ENCODE peak calls at places on chromosomes 16 and 17, in five cellular contexts. N is LHCN-M2, M is body of pancreas, H is osteocyte, L is T-helper 1 cell. F is an unnamed sample.

GRCh38 chr17:35449371-35449931 is 885 bp upstream of the SLFN13 start:
- DNase-seq in M (no peak), N (no peak), L (no peak), H (no peak), F (no peak)

GRCh38 chr16:47928008-47928407 is 227.8 kb downstream of the ABCC12 start:
- DNase-seq in L (no peak), H (no peak), N (peak; percentile 2), M (no peak), F (no peak)

GRCh38 chr16:24497405-24497804 is 42.0 kb upstream of the RBBP6 start:
- DNase-seq in N (no peak), L (no peak), M (no peak), H (no peak), F (no peak)

GRCh38 chr17:66300956-66301355 is 1.5 kb upstream of the PRKCA start:
- DNase-seq in H (no peak), M (no peak), L (no peak), N (no peak), F (no peak)

GRCh38 chr17:80539022-80539421 is 5.6 kb upstream of the RPTOR start:
- DNase-seq in H (no peak), N (no peak), L (no peak), M (no peak), F (no peak)

GRCh38 chr17:47120521-47121095 is 68.5 kb downstream of the CDC27 start:
- DNase-seq in L (no peak), H (no peak), M (no peak), N (peak; percentile 92), F (no peak)

GRCh38 chr16:10601444-10602401 is 21.3 kb upstream of the EMP2 start:
- DNase-seq in N (no peak), L (no peak), M (no peak), H (no peak), F (no peak)

GRCh38 chr16:88686062-88686438 is 257 bp downstream of the SNAI3 start:
- DNase-seq in N (no peak), L (peak; percentile 56), H (no peak), M (peak; percentile 53), F (no peak)

GRCh38 chr16:11392041-11392581 is 46.9 kb downstream of the RMI2 start:
- DNase-seq in H (no peak), N (no peak), L (no peak), M (no peak), F (no peak)

GRCh38 chr17:64306850-64307463 is 43.9 kb upstream of the TEX2 start:
- DNase-seq in H (no peak), N (peak; percentile 67), M (peak; percentile 70), L (peak; percentile 54), F (peak; percentile 42)

GRCh38 chr17:47935961-47936360 is 5.4 kb upstream of the PNPO start:
- DNase-seq in L (no peak), N (peak; percentile 84), M (no peak), H (no peak), F (no peak)

GRCh38 chr17:79621151-79621940 is 10.5 kb upstream of the RBFOX3 start:
- DNase-seq in M (peak; percentile 7), L (no peak), H (peak; percentile 80), N (no peak), F (no peak)

GRCh38 chr17:42814633-42815399 is 9.3 kb downstream of the BECN1 start:
- DNase-seq in L (no peak), N (no peak), H (no peak), M (no peak), F (no peak)

GRCh38 chr17:34363183-34363661 is at the start of gene CCL1:
- DNase-seq in L (no peak), H (no peak), M (no peak), N (no peak), F (no peak)

GRCh38 chr16:52451971-52452421 is 94.9 kb downstream of the TOX3 start:
- DNase-seq in M (no peak), N (no peak), H (no peak), L (no peak), F (no peak)

GRCh38 chr16:84810518-84811273 is 9.1 kb upstream of the CRISPLD2 start:
- DNase-seq in M (no peak), L (no peak), H (no peak), N (no peak), F (no peak)

GRCh38 chr17:74147436-74147835 is 56.0 kb upstream of the RPL38 start:
- DNase-seq in L (no peak), H (peak; percentile 79), N (no peak), M (no peak), F (no peak)

GRCh38 chr17:49727353-49727752 is 19.6 kb upstream of the SLC35B1 start:
- DNase-seq in H (no peak), M (no peak), L (no peak), N (peak; percentile 92), F (no peak)

GRCh38 chr16:67966549-67967182 is 1.8 kb downstream of the SLC12A4 start:
- DNase-seq in H (no peak), N (peak; percentile 70), M (no peak), L (no peak), F (no peak)

GRCh38 chr17:67575325-67575724 is 142.4 kb upstream of the NOL11 start:
- DNase-seq in H (peak; percentile 68), M (peak; percentile 28), N (no peak), L (no peak), F (peak; percentile 33)

GRCh38 chr16:15507299-15507958 is 73.0 kb downstream of the BMERB1 start:
- DNase-seq in L (no peak), M (no peak), H (no peak), N (peak; percentile 81), F (no peak)

GRCh38 chr16:253833-254232 is 19.2 kb downstream of the FAM234A start:
- DNase-seq in H (no peak), L (no peak), M (no peak), N (no peak), F (no peak)

GRCh38 chr16:55703003-55704001 is 47.5 kb downstream of the SLC6A2 start:
- DNase-seq in N (peak; percentile 41), M (peak; percentile 22), H (no peak), L (no peak), F (no peak)

GRCh38 chr17:13102477-13102876 is 84.7 kb upstream of the ELAC2 start:
- DNase-seq in N (no peak), H (no peak), M (no peak), L (no peak), F (no peak)

GRCh38 chr16:86929149-86929871 is 351.0 kb downstream of the FOXL1 start:
- DNase-seq in L (no peak), M (no peak), H (no peak), N (peak; percentile 81), F (no peak)

GRCh38 chr17:33595783-33596182 is 302.7 kb upstream of the ASIC2 start:
- DNase-seq in H (no peak), L (no peak), N (no peak), M (no peak), F (no peak)

GRCh38 chr17:8153957-8154607 is 1.9 kb upstream of the PER1 start:
- DNase-seq in H (peak; percentile 100), N (peak; percentile 99), M (peak; percentile 100), L (peak; percentile 88), F (peak; percentile 54)

GRCh38 chr16:88951989-88952388 is 25.0 kb downstream of the CBFA2T3 start:
- DNase-seq in L (no peak), M (no peak), N (no peak), H (no peak), F (no peak)

GRCh38 chr16:88301431-88301830 is 81.3 kb upstream of the ZNF469 start:
- DNase-seq in M (no peak), L (no peak), N (no peak), H (no peak), F (no peak)

GRCh38 chr17:45672792-45673191 is 111.3 kb upstream of the CRHR1 start:
- DNase-seq in H (no peak), M (no peak), N (no peak), L (no peak), F (no peak)

GRCh38 chr17:38870259-38871165 is 654 bp downstream of the LASP1 start:
- DNase-seq in L (peak; percentile 67), H (no peak), N (peak; percentile 65), M (peak; percentile 65), F (peak; percentile 28)

GRCh38 chr17:31908386-31908785 is 6.9 kb upstream of the UTP6 start:
- DNase-seq in L (no peak), M (no peak), N (no peak), H (no peak), F (no peak)

GRCh38 chr17:19771971-19772630 is 24.0 kb upstream of the ALDH3A1 start:
- DNase-seq in L (no peak), H (peak; percentile 68), M (no peak), N (no peak), F (no peak)

GRCh38 chr16:54928421-54929089 is 2.1 kb upstream of the IRX5 start:
- DNase-seq in L (no peak), N (peak; percentile 61), M (peak; percentile 54), H (no peak), F (no peak)

GRCh38 chr17:21174719-21175118 is 39.2 kb downstream of the TMEM11 start:
- DNase-seq in H (no peak), N (no peak), M (no peak), L (no peak), F (no peak)

GRCh38 chr17:42760652-42761581 is at the start of gene RAMP2:
- DNase-seq in L (no peak), M (no peak), H (peak; percentile 86), N (no peak), F (no peak)

GRCh38 chr17:79005063-79005861 is 4.3 kb downstream of the CANT1 start:
- DNase-seq in N (no peak), H (no peak), M (peak; percentile 49), L (no peak), F (no peak)

F was measured in progenitor cell of endocrine pancreas.